ENCODE peak calls at places on chromosome 15, in four cellular contexts. I is left lung, P is GM23338, M is cardiac muscle cell. E is an unnamed sample.
A peak's percentile ranks its signal among the peaks of the same experiment; 100 is the strongest.

GRCh38 chr15:83904107-83904720 is 250.3 kb downstream of the ADAMTSL3 start:
- DNase-seq in I (no peak), P (no peak), M (peak; percentile 88), E (no peak)

GRCh38 chr15:92934706-92935105 is 34.6 kb downstream of the CHD2 start:
- DNase-seq in I (no peak), P (no peak), M (no peak), E (no peak)

GRCh38 chr15:48897144-48897814 is 19.3 kb downstream of the EID1 start:
- DNase-seq in I (no peak), P (peak; percentile 52), M (peak; percentile 84), E (no peak)

GRCh38 chr15:31586841-31587240 is 260.2 kb downstream of the KLF13 start:
- DNase-seq in I (no peak), P (no peak), M (no peak), E (no peak)

GRCh38 chr15:74955796-74956647 is 550 bp downstream of the RPP25 start:
- DNase-seq in I (peak; percentile 94), P (peak; percentile 79), M (peak; percentile 82), E (peak; percentile 27)

GRCh38 chr15:100785181-100786138 is 94.2 kb upstream of the ALDH1A3 start:
- DNase-seq in I (no peak), P (no peak), M (no peak), E (no peak)

GRCh38 chr15:48674876-48675275 is 29.4 kb upstream of the FBN1 start:
- DNase-seq in I (no peak), P (no peak), M (peak; percentile 64), E (no peak)

GRCh38 chr15:81502436-81502835 is 128.4 kb upstream of the TMC3 start:
- DNase-seq in I (no peak), P (no peak), M (no peak), E (no peak)

GRCh38 chr15:95440712-95441111 is 889.8 kb upstream of the NR2F2 start:
- DNase-seq in I (no peak), P (no peak), M (no peak), E (no peak)

GRCh38 chr15:45871121-45871855 is 236.5 kb downstream of the SQOR start:
- DNase-seq in I (no peak), P (no peak), M (no peak), E (no peak)
- TF ChIP-seq CTCF in I (no peak), P (no peak), M (no peak), E (no peak)

DNA sequence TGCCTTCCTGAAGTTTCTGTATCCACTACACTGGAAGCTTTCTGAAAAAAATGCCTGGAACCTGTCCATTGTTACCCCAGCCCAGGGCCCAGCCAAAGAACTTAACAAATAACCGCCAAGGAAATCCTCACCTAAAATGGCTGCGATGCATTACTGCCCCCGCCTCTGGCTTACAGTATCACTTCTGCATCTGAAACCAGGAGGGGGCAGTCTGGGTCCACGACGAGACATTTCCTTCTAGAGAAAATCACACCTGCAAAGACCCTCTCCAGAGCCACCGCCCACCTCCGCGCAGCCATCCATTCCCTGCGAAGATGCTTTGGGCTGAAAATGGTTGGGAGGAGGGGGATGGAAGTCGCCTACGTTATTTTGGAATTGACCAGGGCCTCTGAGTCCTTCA is 22.4 kb upstream of the CELF6 start:
- DNase-seq in I (no peak), P (peak; percentile 94), M (peak; percentile 27), E (no peak)
- TF ChIP-seq CTCF in I (no peak), P (peak; percentile 77), M (peak; percentile 37), E (no peak)

DNA sequence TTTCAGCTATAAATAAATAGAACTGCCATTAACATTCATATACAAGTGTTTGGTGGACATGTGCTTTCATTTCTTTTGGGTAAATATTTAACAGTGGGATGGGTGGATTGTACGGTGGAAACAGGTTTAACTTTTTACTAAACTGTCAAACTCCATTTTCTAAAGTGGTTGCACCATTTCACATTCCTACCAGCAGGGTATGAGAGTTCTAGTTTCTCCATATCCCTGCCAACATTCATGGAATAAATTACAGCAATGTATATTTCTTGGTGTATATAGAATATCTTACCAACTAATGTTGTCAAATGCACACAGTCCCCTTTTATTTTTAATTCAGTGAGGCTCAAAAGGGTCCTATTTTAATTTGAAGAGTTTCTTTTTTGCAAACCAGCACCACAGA is 71.3 kb upstream of the CTXND1 start:
- DNase-seq in I (no peak), P (no peak), M (no peak), E (no peak)
- TF ChIP-seq CTCF in I (no peak), P (peak; percentile 46), M (peak; percentile 33), E (peak; percentile 68)

DNA sequence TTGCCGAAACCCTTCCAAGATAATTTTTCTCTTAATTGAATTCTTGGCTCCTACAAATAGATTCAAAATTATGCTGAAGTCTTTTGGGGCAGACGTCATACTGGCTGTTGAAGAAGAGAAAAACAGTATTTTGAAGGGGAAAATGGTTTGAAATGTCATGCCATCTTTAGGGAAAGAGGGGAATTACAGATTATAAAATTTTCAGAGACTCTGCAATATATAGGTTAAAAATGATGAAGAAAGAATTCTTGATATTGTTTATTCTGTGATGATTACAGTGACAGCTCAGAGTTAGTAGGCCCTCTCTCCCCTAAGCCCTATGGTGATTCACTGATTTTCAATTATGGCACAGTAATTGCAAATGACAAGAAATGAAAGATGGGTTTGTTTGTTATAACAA is 86.1 kb downstream of the CGNL1 start:
- DNase-seq in I (no peak), P (no peak), M (peak; percentile 42), E (no peak)
- TF ChIP-seq CTCF in I (no peak), P (peak; percentile 35), M (peak; percentile 37), E (peak; percentile 21)

DNA sequence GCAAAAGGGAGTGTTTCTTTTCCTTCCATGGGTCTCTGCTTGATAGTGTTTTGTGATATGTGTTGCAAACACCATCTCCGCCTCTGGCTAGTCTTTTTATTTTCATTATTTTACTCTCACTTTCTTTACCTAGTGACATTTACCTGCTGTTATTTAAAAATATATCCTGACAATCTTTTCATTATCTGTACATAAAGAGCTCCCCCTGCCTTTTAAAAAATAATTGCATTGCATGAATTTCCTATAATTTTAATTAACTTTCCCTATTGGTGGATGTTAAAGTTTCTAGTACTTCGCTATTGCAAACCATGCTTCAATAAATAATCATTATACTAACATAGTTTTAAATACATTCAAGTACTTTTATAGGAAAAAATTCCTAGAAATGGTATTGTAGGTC is 48.8 kb upstream of the GCNT3 start:
- DNase-seq in I (no peak), P (no peak), M (no peak), E (no peak)
- TF ChIP-seq CTCF in I (no peak), P (peak; percentile 30), M (peak; percentile 26), E (no peak)

GRCh38 chr15:98395974-98396627 is 252.2 kb upstream of the IGF1R start:
- DNase-seq in I (no peak), P (no peak), M (no peak), E (no peak)
- TF ChIP-seq CTCF in I (no peak), P (no peak), M (no peak), E (no peak)